ENCODE peak calls at places on chromosomes 5 and 9, in six cellular contexts. One of them, this sample, is unnamed.

GRCh38 chr9:22165144-22165543 is 156.0 kb upstream of the CDKN2B start:
- DNase-seq in A673: no peak
- DNase-seq in GM23338: no peak
- DNase-seq in uterus: no peak
- DNase-seq in hepatocyte: no peak
- DNase-seq in fibroblast of lung: peak; percentile 60
- DNase-seq in this sample: no peak

GRCh38 chr5:7638456-7638855 is 212.5 kb downstream of the CFAP90 start:
- DNase-seq in A673: peak; percentile 71
- DNase-seq in GM23338: no peak
- DNase-seq in uterus: no peak
- DNase-seq in hepatocyte: no peak
- DNase-seq in fibroblast of lung: peak; percentile 54
- DNase-seq in this sample: no peak

GRCh38 chr5:176359658-176360057 is 1.9 kb downstream of the KIAA1191 start:
- DNase-seq in A673: no peak
- DNase-seq in GM23338: no peak
- DNase-seq in uterus: no peak
- DNase-seq in hepatocyte: no peak
- DNase-seq in fibroblast of lung: peak; percentile 15
- DNase-seq in this sample: no peak

GRCh38 chr9:129301941-129302340 is 123.9 kb upstream of the IER5L start:
- DNase-seq in A673: no peak
- DNase-seq in GM23338: no peak
- DNase-seq in uterus: no peak
- DNase-seq in hepatocyte: no peak
- DNase-seq in fibroblast of lung: no peak
- DNase-seq in this sample: no peak

GRCh38 chr9:34651876-34652602 is at the start of gene IL11RA:
- DNase-seq in A673: no peak
- DNase-seq in GM23338: peak; percentile 96
- DNase-seq in uterus: peak; percentile 91
- DNase-seq in hepatocyte: peak; percentile 92
- DNase-seq in fibroblast of lung: peak; percentile 88
- DNase-seq in this sample: peak; percentile 90

GRCh38 chr5:83844320-83845068 is 123.8 kb upstream of the HAPLN1 start:
- DNase-seq in A673: no peak
- DNase-seq in GM23338: peak; percentile 24
- DNase-seq in uterus: no peak
- DNase-seq in hepatocyte: peak; percentile 50
- DNase-seq in fibroblast of lung: peak; percentile 95
- DNase-seq in this sample: no peak

GRCh38 chr5:31270396-31270795 is 76.9 kb downstream of the CDH6 start:
- DNase-seq in A673: peak; percentile 61
- DNase-seq in GM23338: peak; percentile 74
- DNase-seq in uterus: no peak
- DNase-seq in hepatocyte: peak; percentile 18
- DNase-seq in fibroblast of lung: no peak
- DNase-seq in this sample: no peak

GRCh38 chr5:113202904-113203716 is 226.5 kb downstream of the DCP2 start:
- DNase-seq in A673: no peak
- DNase-seq in GM23338: no peak
- DNase-seq in uterus: no peak
- DNase-seq in hepatocyte: peak; percentile 89
- DNase-seq in fibroblast of lung: peak; percentile 83
- DNase-seq in this sample: peak; percentile 74

GRCh38 chr5:38666668-38667498 is 110.4 kb upstream of the LIFR start:
- DNase-seq in A673: peak; percentile 39
- DNase-seq in GM23338: peak; percentile 48
- DNase-seq in uterus: no peak
- DNase-seq in hepatocyte: peak; percentile 71
- DNase-seq in fibroblast of lung: peak; percentile 52
- DNase-seq in this sample: peak; percentile 71

GRCh38 chr5:88878976-88879375 is 4.0 kb downstream of the MEF2C start:
- DNase-seq in A673: no peak
- DNase-seq in GM23338: no peak
- DNase-seq in uterus: no peak
- DNase-seq in hepatocyte: no peak
- DNase-seq in fibroblast of lung: no peak
- DNase-seq in this sample: no peak

GRCh38 chr5:146645382-146645781 is 129.4 kb upstream of the GPR151 start:
- DNase-seq in A673: no peak
- DNase-seq in GM23338: peak; percentile 64
- DNase-seq in uterus: no peak
- DNase-seq in hepatocyte: peak; percentile 17
- DNase-seq in fibroblast of lung: no peak
- DNase-seq in this sample: no peak

GRCh38 chr9:130997925-130998595 is 10.9 kb upstream of the LAMC3 start:
- DNase-seq in A673: peak; percentile 72
- DNase-seq in GM23338: peak; percentile 95
- DNase-seq in uterus: no peak
- DNase-seq in hepatocyte: peak; percentile 79
- DNase-seq in fibroblast of lung: peak; percentile 32
- DNase-seq in this sample: peak; percentile 44

GRCh38 chr9:120920495-120921178 is 6.0 kb downstream of the TRAF1 start:
- DNase-seq in A673: no peak
- DNase-seq in GM23338: no peak
- DNase-seq in uterus: no peak
- DNase-seq in hepatocyte: no peak
- DNase-seq in fibroblast of lung: no peak
- DNase-seq in this sample: no peak

GRCh38 chr5:140672455-140673186 is 755 bp downstream of the DND1 start:
- DNase-seq in A673: no peak
- DNase-seq in GM23338: peak; percentile 76
- DNase-seq in uterus: peak; percentile 30
- DNase-seq in hepatocyte: peak; percentile 40
- DNase-seq in fibroblast of lung: peak; percentile 9
- DNase-seq in this sample: peak; percentile 22

GRCh38 chr5:67257500-67257899 is 60.9 kb upstream of the CD180 start:
- DNase-seq in A673: no peak
- DNase-seq in GM23338: no peak
- DNase-seq in uterus: no peak
- DNase-seq in hepatocyte: peak; percentile 44
- DNase-seq in fibroblast of lung: no peak
- DNase-seq in this sample: no peak

GRCh38 chr5:68730220-68731010 is 363.4 kb upstream of the SLC30A5 start:
- DNase-seq in A673: peak; percentile 90
- DNase-seq in GM23338: no peak
- DNase-seq in uterus: peak; percentile 52
- DNase-seq in hepatocyte: peak; percentile 62
- DNase-seq in fibroblast of lung: peak; percentile 87
- DNase-seq in this sample: no peak

GRCh38 chr9:114184071-114184470 is 28.7 kb downstream of the COL27A1 start:
- DNase-seq in A673: no peak
- DNase-seq in GM23338: no peak
- DNase-seq in uterus: no peak
- DNase-seq in hepatocyte: no peak
- DNase-seq in fibroblast of lung: peak; percentile 74
- DNase-seq in this sample: no peak

GRCh38 chr5:157471709-157472108 is 11.7 kb downstream of the NIPAL4 start:
- DNase-seq in A673: peak; percentile 31
- DNase-seq in GM23338: peak; percentile 82
- DNase-seq in uterus: no peak
- DNase-seq in hepatocyte: peak; percentile 30
- DNase-seq in fibroblast of lung: peak; percentile 31
- DNase-seq in this sample: no peak

GRCh38 chr5:74974451-74975089 is 77.8 kb downstream of the GCNT4 start:
- DNase-seq in A673: no peak
- DNase-seq in GM23338: no peak
- DNase-seq in uterus: no peak
- DNase-seq in hepatocyte: no peak
- DNase-seq in fibroblast of lung: no peak
- DNase-seq in this sample: no peak

GRCh38 chr9:125679597-125680189 is 27.3 kb downstream of the MAPKAP1 start:
- DNase-seq in A673: no peak
- DNase-seq in GM23338: no peak
- DNase-seq in uterus: no peak
- DNase-seq in hepatocyte: no peak
- DNase-seq in fibroblast of lung: no peak
- DNase-seq in this sample: no peak

DNA sequence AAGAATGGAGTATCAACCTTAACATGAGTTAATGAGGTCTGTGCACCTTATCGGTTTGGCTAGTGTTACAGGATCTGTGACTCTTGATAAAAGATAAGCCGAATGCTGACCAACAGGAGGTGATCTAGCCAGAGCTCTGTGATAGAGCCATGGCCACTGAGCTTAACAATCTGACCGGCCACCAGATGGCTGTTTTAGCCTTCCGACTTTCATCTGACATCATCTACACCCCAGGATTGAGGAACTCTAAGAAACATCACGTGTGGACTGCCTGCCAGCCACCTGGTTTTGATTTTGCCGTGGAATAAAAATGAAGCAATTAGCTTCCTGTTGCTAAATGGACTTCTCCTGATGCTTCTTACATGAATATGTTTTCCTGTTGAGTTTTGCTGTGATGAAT is 281.3 kb downstream of the CEMIP2 start:
- DNase-seq in A673: no peak
- DNase-seq in GM23338: peak; percentile 67
- DNase-seq in uterus: no peak
- DNase-seq in hepatocyte: peak; percentile 6
- DNase-seq in fibroblast of lung: no peak
- DNase-seq in this sample: no peak
- TF ChIP-seq CTCF in A673: no peak
- TF ChIP-seq CTCF in GM23338: peak; percentile 22
- TF ChIP-seq CTCF in uterus: no peak
- TF ChIP-seq CTCF in hepatocyte: no peak
- TF ChIP-seq CTCF in fibroblast of lung: no peak
- TF ChIP-seq CTCF in this sample: no peak

DNA sequence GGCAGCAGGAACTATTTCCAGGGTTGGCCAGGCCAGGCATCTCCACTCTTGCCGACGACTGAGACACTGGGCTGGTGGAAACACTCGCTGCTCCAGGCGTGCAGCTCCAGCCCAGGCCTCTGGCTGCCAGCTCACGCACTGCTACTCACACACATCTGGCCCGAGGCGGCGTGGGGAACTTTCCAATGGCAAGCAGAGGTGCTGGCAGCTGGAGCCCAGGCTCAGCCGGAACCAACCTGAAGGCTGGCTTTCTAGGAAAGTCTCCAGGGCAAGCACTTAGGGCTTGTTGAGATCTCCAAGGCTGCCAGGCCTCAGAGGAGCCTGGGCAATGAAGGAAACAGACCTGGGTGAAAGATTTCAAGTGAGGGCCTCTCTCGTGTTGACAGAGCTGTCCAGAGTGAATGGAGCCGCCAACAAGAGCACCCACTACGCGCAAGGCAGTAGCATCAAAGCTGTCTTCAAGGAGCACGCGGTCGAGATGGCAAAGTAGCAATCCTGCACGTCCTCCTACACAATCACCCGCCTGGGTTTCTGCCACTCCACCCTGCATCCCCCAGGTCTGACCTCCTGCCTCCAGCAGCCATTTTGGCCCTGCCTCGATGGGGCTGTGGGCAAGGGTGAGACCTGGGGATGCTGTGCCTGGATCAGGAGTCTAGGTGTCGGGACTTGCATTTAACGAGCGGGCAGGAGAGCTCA is 14.4 kb downstream of the SH3PXD2B start:
- DNase-seq in A673: no peak
- DNase-seq in GM23338: no peak
- DNase-seq in uterus: no peak
- DNase-seq in hepatocyte: no peak
- DNase-seq in fibroblast of lung: no peak
- DNase-seq in this sample: peak; percentile 85
- H3K4me1 ChIP-seq in A673: peaks cover 25% of the 10 kb centered on the region
- H3K4me1 ChIP-seq in GM23338: no peaks in the 10 kb centered on the region
- H3K4me1 ChIP-seq in uterus: peaks cover 6% of the 10 kb centered on the region
- H3K4me1 ChIP-seq in hepatocyte: peaks cover 20% of the 10 kb centered on the region
- H3K4me1 ChIP-seq in fibroblast of lung: peaks cover 12% of the 10 kb centered on the region
- H3K4me1 ChIP-seq in this sample: peaks cover 53% of the 10 kb centered on the region

GRCh38 chr5:44331471-44332079 is 57.6 kb downstream of the FGF10 start:
- DNase-seq in A673: no peak
- DNase-seq in GM23338: no peak
- DNase-seq in uterus: no peak
- DNase-seq in hepatocyte: no peak
- DNase-seq in fibroblast of lung: no peak
- DNase-seq in this sample: no peak

GRCh38 chr5:44336708-44337107 is 52.5 kb downstream of the FGF10 start:
- DNase-seq in A673: no peak
- DNase-seq in GM23338: no peak
- DNase-seq in uterus: no peak
- DNase-seq in hepatocyte: no peak
- DNase-seq in fibroblast of lung: no peak
- DNase-seq in this sample: no peak

GRCh38 chr5:44334622-44335021 is 54.6 kb downstream of the FGF10 start:
- DNase-seq in A673: no peak
- DNase-seq in GM23338: no peak
- DNase-seq in uterus: no peak
- DNase-seq in hepatocyte: no peak
- DNase-seq in fibroblast of lung: no peak
- DNase-seq in this sample: no peak

GRCh38 chr5:44329716-44330115 is 59.5 kb downstream of the FGF10 start:
- DNase-seq in A673: peak; percentile 64
- DNase-seq in GM23338: no peak
- DNase-seq in uterus: no peak
- DNase-seq in hepatocyte: no peak
- DNase-seq in fibroblast of lung: no peak
- DNase-seq in this sample: no peak

DNA sequence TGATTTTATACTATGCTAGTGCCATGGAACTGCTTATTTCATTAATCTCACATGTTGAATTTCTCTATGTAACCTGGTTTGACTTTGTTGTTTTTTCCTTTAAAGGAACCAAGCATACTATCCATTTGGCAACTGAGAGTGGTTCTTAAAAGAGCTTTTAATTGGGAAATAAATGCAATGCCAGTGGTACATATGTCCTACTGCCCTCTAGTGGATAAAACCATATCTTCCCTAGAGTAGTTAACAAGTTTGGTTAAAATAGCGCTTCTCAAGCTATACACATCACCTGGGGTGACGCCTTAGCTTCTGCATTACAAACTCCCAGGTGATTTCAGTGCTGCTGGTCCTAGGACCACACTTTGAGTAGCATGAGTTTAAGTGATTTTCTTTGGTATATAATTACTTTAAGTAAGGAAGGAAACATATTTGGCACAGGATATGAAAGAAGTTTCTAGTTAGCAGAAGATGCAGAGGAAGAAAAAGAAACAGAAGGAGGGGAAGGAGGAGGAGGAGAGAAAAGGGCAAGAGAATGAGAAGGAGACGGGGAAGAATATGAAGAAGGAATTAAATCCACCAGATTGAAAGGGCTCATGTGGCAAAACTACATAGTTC is 56.8 kb downstream of the FGF10 start:
- DNase-seq in A673: peak; percentile 64
- DNase-seq in GM23338: peak; percentile 94
- DNase-seq in uterus: no peak
- DNase-seq in hepatocyte: peak; percentile 73
- DNase-seq in fibroblast of lung: peak; percentile 11
- DNase-seq in this sample: no peak
- TF ChIP-seq CTCF in A673: peak; percentile 75
- TF ChIP-seq CTCF in GM23338: peak; percentile 80
- TF ChIP-seq CTCF in uterus: peak; percentile 33
- TF ChIP-seq CTCF in hepatocyte: peak; percentile 68
- TF ChIP-seq CTCF in fibroblast of lung: peak; percentile 66
- TF ChIP-seq CTCF in this sample: peak; percentile 39

DNA sequence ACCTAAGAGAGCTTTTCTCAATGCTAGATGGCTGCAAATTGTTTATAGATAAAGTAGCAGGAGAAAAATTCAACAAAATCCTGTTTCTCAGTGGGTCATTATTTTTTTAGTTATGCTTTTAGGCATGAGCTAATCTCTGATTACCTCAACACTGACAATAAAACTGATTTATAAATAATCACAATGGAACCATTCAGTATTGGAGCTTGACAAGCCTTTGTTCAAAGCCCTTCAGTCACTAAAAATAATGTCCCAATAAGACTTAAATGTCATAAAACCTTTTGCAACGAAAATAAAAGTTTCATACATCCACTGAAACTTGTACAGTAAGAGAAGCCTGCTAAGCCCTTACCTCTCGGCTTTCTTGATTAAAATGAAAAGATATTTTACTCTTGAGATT is 27.2 kb downstream of the PTPDC1 start:
- DNase-seq in A673: no peak
- DNase-seq in GM23338: no peak
- DNase-seq in uterus: no peak
- DNase-seq in hepatocyte: no peak
- DNase-seq in fibroblast of lung: no peak
- DNase-seq in this sample: no peak
- H3K4me1 ChIP-seq in A673: no peaks in the 10 kb centered on the region
- H3K4me1 ChIP-seq in GM23338: no peaks in the 10 kb centered on the region
- H3K4me1 ChIP-seq in uterus: peaks cover 5% of the 10 kb centered on the region
- H3K4me1 ChIP-seq in hepatocyte: no peaks in the 10 kb centered on the region
- H3K4me1 ChIP-seq in fibroblast of lung: no peaks in the 10 kb centered on the region
- H3K4me1 ChIP-seq in this sample: peaks cover 12% of the 10 kb centered on the region

This sample was measured in thyroid gland.